ENCODE peak calls at places on chromosomes 5 and 9, in seven cellular contexts. D, I, W, C, A, M and F are unnamed samples.

GRCh38 chr9:36576866-36577265 is 4.2 kb downstream of the MELK start:
- DNase-seq in M (no peak), I (no peak), A (no peak), W (no peak), D (no peak), C (no peak), F (no peak)

GRCh38 chr5:137498301-137498735 is 808 bp downstream of the SPOCK1 start:
- DNase-seq in I (no peak), W (peak; percentile 53), A (peak; percentile 50), C (no peak), M (no peak), D (no peak), F (no peak)

GRCh38 chr5:168048486-168048885 is 243.0 kb upstream of the WWC1 start:
- DNase-seq in D (no peak), I (no peak), W (no peak), C (no peak), A (no peak), M (no peak), F (no peak)

GRCh38 chr9:77647659-77648457 is at the start of gene GNA14:
- DNase-seq in D (no peak), C (no peak), W (peak; percentile 47), I (peak; percentile 61), A (peak; percentile 44), M (no peak), F (no peak)

GRCh38 chr5:38724301-38725030 is 121.3 kb upstream of the OSMR start:
- DNase-seq in A (no peak), D (no peak), I (no peak), W (no peak), M (no peak), C (no peak), F (no peak)

GRCh38 chr5:113128931-113129330 is 152.3 kb downstream of the DCP2 start:
- DNase-seq in D (no peak), C (no peak), I (no peak), A (no peak), M (no peak), W (no peak), F (no peak)

GRCh38 chr9:137590123-137590468 is 216 bp downstream of the ZMYND19 start:
- DNase-seq in I (no peak), M (no peak), A (no peak), W (no peak), D (no peak), C (no peak), F (no peak)

GRCh38 chr5:95720094-95720793 is 10.9 kb upstream of the RHOBTB3 start:
- DNase-seq in C (no peak), W (no peak), I (no peak), M (no peak), D (no peak), A (no peak), F (no peak)

GRCh38 chr9:93452710-93453046 is 703 bp downstream of the FAM120AOS start:
- DNase-seq in A (peak; percentile 46), C (no peak), I (no peak), M (no peak), W (peak; percentile 53), D (peak; percentile 14), F (peak; percentile 60)

DNA sequence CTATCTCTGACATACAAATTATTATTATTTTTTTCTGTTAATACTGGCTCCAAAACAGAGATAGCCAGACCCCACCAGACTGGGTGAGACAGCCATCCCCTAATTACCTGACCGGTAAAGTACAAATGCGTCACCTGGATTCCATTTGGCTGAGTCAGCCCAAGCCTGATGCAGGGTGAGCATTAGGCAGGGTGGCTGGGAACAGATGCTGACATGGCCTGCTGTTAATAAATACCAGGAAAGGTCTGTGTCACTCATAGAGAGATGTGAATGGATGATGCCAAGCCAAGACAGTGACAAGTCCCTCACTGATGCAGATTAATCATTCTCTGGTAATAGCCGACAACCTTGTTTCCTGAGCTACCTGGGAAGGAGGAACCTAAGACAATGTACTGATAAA is 183.5 kb downstream of the TRIM32 start:
- DNase-seq in C (no peak), M (peak; percentile 87), D (no peak), I (no peak), A (no peak), W (no peak), F (no peak)
- H3K27ac ChIP-seq in C (no peak overlapping the region), M (peak overlapping the region; percentile 56), D (no peak overlapping the region), I (no peak overlapping the region), A (no peak overlapping the region), W (no peak overlapping the region), F (no peak overlapping the region)

GRCh38 chr9:114069476-114070187 is 8.5 kb downstream of the AMBP start:
- DNase-seq in M (no peak), C (no peak), W (no peak), D (no peak), I (no peak), A (no peak), F (no peak)

GRCh38 chr9:114070188-114071103 is 7.7 kb downstream of the AMBP start:
- DNase-seq in M (no peak), C (no peak), I (no peak), A (no peak), W (no peak), D (no peak), F (no peak)

GRCh38 chr9:114075602-114076001 is 2.5 kb downstream of the AMBP start:
- DNase-seq in C (no peak), W (no peak), D (no peak), I (no peak), M (no peak), A (no peak), F (no peak)

GRCh38 chr9:114072181-114073140 is 5.6 kb downstream of the AMBP start:
- DNase-seq in I (peak; percentile 75), W (peak; percentile 83), A (no peak), M (no peak), C (no peak), D (no peak), F (no peak)

GRCh38 chr9:114071197-114071795 is 6.8 kb downstream of the AMBP start:
- DNase-seq in M (no peak), I (no peak), W (no peak), A (no peak), D (no peak), C (no peak), F (no peak)
- H3K27ac ChIP-seq in M (no peak overlapping the region), I (no peak overlapping the region), W (no peak overlapping the region), A (no peak overlapping the region), D (no peak overlapping the region), C (no peak overlapping the region), F (no peak overlapping the region)

GRCh38 chr5:97408331-97408730 is 225.3 kb upstream of the RIOK2 start:
- DNase-seq in D (no peak), W (no peak), A (no peak), I (no peak), C (no peak), M (no peak), F (no peak)

GRCh38 chr5:97418472-97418871 is 235.4 kb upstream of the RIOK2 start:
- DNase-seq in D (peak; percentile 14), M (no peak), W (no peak), C (no peak), A (no peak), I (no peak), F (no peak)

GRCh38 chr5:97417977-97418376 is 234.9 kb upstream of the RIOK2 start:
- DNase-seq in W (no peak), D (no peak), I (no peak), M (no peak), C (no peak), A (no peak), F (no peak)

GRCh38 chr5:97406950-97407676 is 224.1 kb upstream of the RIOK2 start:
- DNase-seq in M (no peak), D (no peak), I (no peak), C (no peak), W (no peak), A (no peak), F (peak; percentile 39)

GRCh38 chr5:97412959-97413358 is 229.9 kb upstream of the RIOK2 start:
- DNase-seq in M (no peak), I (no peak), D (peak; percentile 33), W (no peak), C (no peak), A (no peak), F (no peak)
- H3K27ac ChIP-seq in M (no peak overlapping the region), I (no peak overlapping the region), D (no peak overlapping the region), W (no peak overlapping the region), C (no peak overlapping the region), A (no peak overlapping the region), F (no peak overlapping the region)

DNA sequence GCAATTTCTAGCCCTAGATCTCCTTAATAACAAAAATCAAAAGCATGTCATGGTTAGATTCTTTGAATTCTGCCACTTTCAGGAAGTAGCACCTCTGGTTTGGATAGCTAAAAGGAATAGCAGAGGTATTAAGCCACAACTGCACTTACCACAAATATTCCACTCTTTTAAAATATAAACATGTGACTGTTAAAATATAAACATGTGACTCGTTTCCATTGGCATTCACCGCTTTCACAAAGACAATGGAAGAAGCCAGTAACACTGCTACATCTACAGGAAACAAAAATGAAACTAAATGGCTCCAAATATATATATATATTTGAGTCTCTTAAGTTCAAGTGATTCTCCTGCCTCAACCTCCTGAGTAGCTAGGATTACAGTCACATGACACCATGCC is 222.9 kb downstream of the ARL15 start:
- DNase-seq in A (no peak), I (no peak), C (no peak), W (no peak), D (no peak), M (no peak), F (no peak)
- H3K27ac ChIP-seq in A (no peak overlapping the region), I (no peak overlapping the region), C (no peak overlapping the region), W (no peak overlapping the region), D (no peak overlapping the region), M (no peak overlapping the region), F (no peak overlapping the region)

GRCh38 chr5:154972476-154973080 is 31.7 kb downstream of the MRPL22 start:
- DNase-seq in W (no peak), C (no peak), I (no peak), M (peak; percentile 24), A (peak; percentile 65), D (peak; percentile 32), F (no peak)
- H3K27ac ChIP-seq in W (no peak overlapping the region), C (no peak overlapping the region), I (no peak overlapping the region), M (no peak overlapping the region), A (no peak overlapping the region), D (no peak overlapping the region), F (no peak overlapping the region)

GRCh38 chr9:129173296-129174101 is 4.6 kb downstream of the IER5L start:
- DNase-seq in W (no peak), D (no peak), C (no peak), A (no peak), M (no peak), I (no peak), F (no peak)

GRCh38 chr9:129174102-129174723 is 3.8 kb downstream of the IER5L start:
- DNase-seq in A (peak; percentile 93), I (peak; percentile 94), C (peak; percentile 73), M (peak; percentile 90), D (peak; percentile 76), W (peak; percentile 95), F (peak; percentile 93)

GRCh38 chr9:129174724-129175514 is 3.1 kb downstream of the IER5L start:
- DNase-seq in I (peak; percentile 90), A (peak; percentile 84), D (peak; percentile 31), M (peak; percentile 81), W (peak; percentile 95), C (no peak), F (peak; percentile 82)

GRCh38 chr9:129171993-129172751 is 5.9 kb downstream of the IER5L start:
- DNase-seq in D (no peak), I (no peak), M (no peak), W (no peak), A (no peak), C (no peak), F (no peak)

DNA sequence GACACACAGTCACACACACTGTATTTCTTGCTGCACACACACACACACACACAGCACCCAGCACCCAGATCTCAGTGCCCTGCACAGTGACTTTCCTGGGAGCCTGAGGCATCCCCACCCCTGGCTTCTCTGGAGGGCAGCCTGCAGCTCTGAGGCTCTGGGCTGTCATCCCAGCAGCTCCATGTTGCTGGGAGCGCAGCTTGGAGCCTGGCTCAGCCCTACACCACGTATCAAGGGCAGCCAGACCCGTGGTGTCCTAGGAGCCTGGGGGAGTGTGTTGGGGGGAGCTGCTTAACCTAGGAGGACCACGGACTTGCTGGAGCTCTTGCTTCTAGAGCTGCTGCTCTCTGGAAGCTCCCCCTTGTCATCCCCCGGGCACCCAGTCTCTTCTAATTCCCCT is 5.2 kb downstream of the IER5L start:
- DNase-seq in M (no peak), D (no peak), C (no peak), I (no peak), W (peak; percentile 66), A (no peak), F (no peak)
- H3K27ac ChIP-seq in M (no peak overlapping the region), D (no peak overlapping the region), C (no peak overlapping the region), I (peak overlapping the region; percentile 94), W (peak overlapping the region; percentile 7), A (no peak overlapping the region), F (no peak overlapping the region)